ENCODE peak calls at places on chromosomes 7 and 10, in four cellular contexts. One of them, this sample, is unnamed.

GRCh38 chr10:16014469-16014868 is 154.2 kb upstream of the MINDY3 start:
- DNase-seq in neuronal stem cell: no peak
- DNase-seq in IMR-90: no peak
- DNase-seq in uterus: no peak
- DNase-seq in this sample: no peak

GRCh38 chr7:72805526-72806494 is 22.2 kb downstream of the TYW1B start:
- DNase-seq in neuronal stem cell: no peak
- DNase-seq in IMR-90: peak; percentile 82
- DNase-seq in uterus: no peak
- DNase-seq in this sample: no peak

GRCh38 chr10:132752378-132752777 is 33.6 kb downstream of the NKX6-2 start:
- DNase-seq in IMR-90: no peak
- DNase-seq in uterus: no peak
- DNase-seq in neuronal stem cell: no peak
- DNase-seq in this sample: no peak

GRCh38 chr7:101691822-101692384 is 62.8 kb upstream of the MYL10 start:
- DNase-seq in IMR-90: no peak
- DNase-seq in neuronal stem cell: peak; percentile 12
- DNase-seq in uterus: no peak
- DNase-seq in this sample: no peak

GRCh38 chr10:92290076-92290836 is 622 bp downstream of the CPEB3 start:
- DNase-seq in uterus: peak; percentile 45
- DNase-seq in neuronal stem cell: peak; percentile 36
- DNase-seq in IMR-90: peak; percentile 49
- DNase-seq in this sample: peak; percentile 67

GRCh38 chr10:25555865-25556264 is 378.2 kb upstream of the MYO3A start:
- DNase-seq in uterus: no peak
- DNase-seq in neuronal stem cell: no peak
- DNase-seq in IMR-90: no peak
- DNase-seq in this sample: no peak

GRCh38 chr10:117544729-117545140 is 2.2 kb downstream of the EMX2 start:
- DNase-seq in IMR-90: no peak
- DNase-seq in neuronal stem cell: no peak
- DNase-seq in uterus: no peak
- DNase-seq in this sample: no peak

GRCh38 chr10:132626019-132626760 is 88.6 kb downstream of the INPP5A start:
- DNase-seq in IMR-90: no peak
- DNase-seq in neuronal stem cell: no peak
- DNase-seq in uterus: peak; percentile 20
- DNase-seq in this sample: no peak

GRCh38 chr7:41760293-41760692 is 57.4 kb upstream of the INHBA start:
- DNase-seq in neuronal stem cell: no peak
- DNase-seq in uterus: no peak
- DNase-seq in IMR-90: peak; percentile 19
- DNase-seq in this sample: no peak

GRCh38 chr7:88337556-88337955 is 30.9 kb upstream of the STEAP4 start:
- DNase-seq in uterus: no peak
- DNase-seq in neuronal stem cell: no peak
- DNase-seq in IMR-90: peak; percentile 8
- DNase-seq in this sample: no peak

GRCh38 chr10:96789571-96790108 is 42.5 kb upstream of the LCOR start:
- DNase-seq in uterus: no peak
- DNase-seq in IMR-90: no peak
- DNase-seq in neuronal stem cell: peak; percentile 14
- DNase-seq in this sample: no peak
- H3K4me3 ChIP-seq in uterus: no peak overlapping the region
- H3K4me3 ChIP-seq in IMR-90: no peak overlapping the region
- H3K4me3 ChIP-seq in neuronal stem cell: no peak overlapping the region
- H3K4me3 ChIP-seq in this sample: no peak overlapping the region

GRCh38 chr10:7667262-7668141 is 736 bp upstream of the ITIH5 start:
- DNase-seq in neuronal stem cell: peak; percentile 23
- DNase-seq in uterus: peak; percentile 36
- DNase-seq in IMR-90: no peak
- DNase-seq in this sample: no peak
- H3K4me3 ChIP-seq in neuronal stem cell: no peak overlapping the region
- H3K4me3 ChIP-seq in uterus: peak overlapping the region; percentile 49
- H3K4me3 ChIP-seq in IMR-90: no peak overlapping the region
- H3K4me3 ChIP-seq in this sample: peak overlapping the region; percentile 72

GRCh38 chr10:73044378-73045285 is 52.0 kb downstream of the P4HA1 start:
- DNase-seq in uterus: no peak
- DNase-seq in neuronal stem cell: no peak
- DNase-seq in IMR-90: peak; percentile 94
- DNase-seq in this sample: no peak
- H3K4me3 ChIP-seq in uterus: no peak overlapping the region
- H3K4me3 ChIP-seq in neuronal stem cell: no peak overlapping the region
- H3K4me3 ChIP-seq in IMR-90: no peak overlapping the region
- H3K4me3 ChIP-seq in this sample: no peak overlapping the region

GRCh38 chr10:35462491-35462934 is 126.2 kb downstream of the CCNY start:
- DNase-seq in uterus: no peak
- DNase-seq in neuronal stem cell: peak; percentile 38
- DNase-seq in IMR-90: no peak
- DNase-seq in this sample: no peak
- H3K4me3 ChIP-seq in uterus: no peak overlapping the region
- H3K4me3 ChIP-seq in neuronal stem cell: no peak overlapping the region
- H3K4me3 ChIP-seq in IMR-90: no peak overlapping the region
- H3K4me3 ChIP-seq in this sample: no peak overlapping the region

GRCh38 chr10:28993056-28993455 is 295.8 kb upstream of the LYZL1 start:
- DNase-seq in neuronal stem cell: no peak
- DNase-seq in IMR-90: no peak
- DNase-seq in uterus: no peak
- DNase-seq in this sample: no peak

GRCh38 chr10:28995497-28995896 is 293.4 kb upstream of the LYZL1 start:
- DNase-seq in neuronal stem cell: no peak
- DNase-seq in IMR-90: no peak
- DNase-seq in uterus: no peak
- DNase-seq in this sample: no peak

GRCh38 chr10:28996947-28997551 is 291.8 kb upstream of the LYZL1 start:
- DNase-seq in uterus: no peak
- DNase-seq in IMR-90: peak; percentile 36
- DNase-seq in neuronal stem cell: no peak
- DNase-seq in this sample: no peak

GRCh38 chr10:28997736-28998135 is 291.1 kb upstream of the LYZL1 start:
- DNase-seq in neuronal stem cell: no peak
- DNase-seq in uterus: no peak
- DNase-seq in IMR-90: peak; percentile 16
- DNase-seq in this sample: no peak

DNA sequence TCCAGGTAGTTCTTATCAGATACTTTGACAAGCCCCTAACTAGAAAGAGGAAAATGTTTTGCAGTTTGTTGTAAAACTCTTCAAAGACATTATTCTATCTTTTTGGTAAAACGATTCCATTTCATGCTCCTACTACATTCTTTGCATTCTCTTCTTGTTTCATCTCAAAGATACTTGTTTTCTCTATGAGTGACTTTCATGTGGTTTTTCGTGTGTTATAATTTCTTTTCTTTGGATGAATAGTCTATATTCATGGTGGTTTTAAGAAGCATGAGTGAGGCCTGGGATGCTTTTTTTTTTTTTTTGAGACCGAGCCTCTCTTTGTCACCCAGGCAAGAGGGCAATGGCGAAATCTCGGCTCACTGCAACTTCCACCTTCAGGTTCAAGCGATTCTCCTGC is 292.5 kb upstream of the LYZL1 start:
- DNase-seq in IMR-90: no peak
- DNase-seq in uterus: no peak
- DNase-seq in neuronal stem cell: no peak
- DNase-seq in this sample: no peak
- H3K4me3 ChIP-seq in IMR-90: no peak overlapping the region
- H3K4me3 ChIP-seq in uterus: no peak overlapping the region
- H3K4me3 ChIP-seq in neuronal stem cell: no peak overlapping the region
- H3K4me3 ChIP-seq in this sample: no peak overlapping the region

GRCh38 chr7:100373261-100373831 is at the start of gene PILRA:
- DNase-seq in IMR-90: no peak
- DNase-seq in neuronal stem cell: no peak
- DNase-seq in uterus: no peak
- DNase-seq in this sample: no peak
- H3K4me3 ChIP-seq in IMR-90: no peak within 1 kb of the TSS
- H3K4me3 ChIP-seq in neuronal stem cell: no peak within 1 kb of the TSS
- H3K4me3 ChIP-seq in uterus: no peak within 1 kb of the TSS
- H3K4me3 ChIP-seq in this sample: peak within 1 kb of the TSS; percentile 31

GRCh38 chr10:99983280-99983988 is 26.3 kb downstream of the DNMBP start:
- DNase-seq in uterus: peak; percentile 63
- DNase-seq in IMR-90: peak; percentile 79
- DNase-seq in neuronal stem cell: no peak
- DNase-seq in this sample: peak; percentile 47
- H3K4me3 ChIP-seq in uterus: peak overlapping the region; percentile 4
- H3K4me3 ChIP-seq in IMR-90: peak overlapping the region; percentile 6
- H3K4me3 ChIP-seq in neuronal stem cell: no peak overlapping the region
- H3K4me3 ChIP-seq in this sample: no peak overlapping the region

GRCh38 chr7:157399086-157399687 is 62.4 kb downstream of the DNAJB6 start:
- DNase-seq in neuronal stem cell: no peak
- DNase-seq in uterus: no peak
- DNase-seq in IMR-90: no peak
- DNase-seq in this sample: no peak

GRCh38 chr7:157401567-157402387 is 65.0 kb downstream of the DNAJB6 start:
- DNase-seq in IMR-90: no peak
- DNase-seq in uterus: no peak
- DNase-seq in neuronal stem cell: no peak
- DNase-seq in this sample: no peak

GRCh38 chr7:157402388-157402703 is 65.5 kb downstream of the DNAJB6 start:
- DNase-seq in IMR-90: no peak
- DNase-seq in neuronal stem cell: no peak
- DNase-seq in uterus: no peak
- DNase-seq in this sample: no peak

GRCh38 chr7:157397751-157398691 is 61.2 kb downstream of the DNAJB6 start:
- DNase-seq in IMR-90: peak; percentile 81
- DNase-seq in neuronal stem cell: peak; percentile 27
- DNase-seq in uterus: peak; percentile 69
- DNase-seq in this sample: peak; percentile 72

DNA sequence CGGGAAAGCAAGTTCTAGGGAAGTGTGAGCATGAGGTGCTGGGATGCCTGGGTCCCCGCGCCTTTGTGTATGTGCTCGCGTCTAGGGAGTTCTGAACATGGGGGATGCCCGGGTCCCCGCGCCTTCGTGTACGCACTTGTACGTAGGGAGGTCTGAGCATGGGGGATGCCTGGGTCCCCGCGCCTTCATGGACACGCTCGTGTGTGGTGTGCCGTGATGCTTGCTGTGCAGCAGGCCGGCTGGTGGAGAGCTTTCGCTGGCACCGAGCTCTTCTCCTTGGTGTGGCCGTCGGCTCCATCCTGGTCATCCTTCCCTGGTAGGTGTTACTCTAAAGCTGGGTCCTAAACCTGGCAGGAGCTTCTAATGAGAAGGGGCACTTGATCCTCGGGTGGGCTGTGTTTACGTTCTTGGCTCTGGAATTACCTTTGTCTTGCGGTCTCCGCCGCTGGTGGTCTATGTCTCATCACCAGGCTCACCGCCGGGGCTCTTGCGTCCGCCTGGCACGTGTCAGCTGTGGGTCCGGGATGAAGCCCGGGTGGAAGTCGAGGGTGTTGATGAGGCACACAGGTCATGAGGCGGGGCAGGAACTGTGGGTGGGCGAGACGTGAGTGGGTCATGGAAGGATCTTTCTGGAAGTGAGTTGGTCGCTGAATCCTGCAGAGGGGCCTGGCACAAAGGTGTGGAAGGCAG is 63.5 kb downstream of the DNAJB6 start:
- DNase-seq in neuronal stem cell: no peak
- DNase-seq in IMR-90: no peak
- DNase-seq in uterus: no peak
- DNase-seq in this sample: peak; percentile 62
- H3K4me3 ChIP-seq in neuronal stem cell: no peak overlapping the region
- H3K4me3 ChIP-seq in IMR-90: no peak overlapping the region
- H3K4me3 ChIP-seq in uterus: no peak overlapping the region
- H3K4me3 ChIP-seq in this sample: no peak overlapping the region

GRCh38 chr10:11208243-11208642 is 190.6 kb downstream of the CELF2 start:
- DNase-seq in neuronal stem cell: no peak
- DNase-seq in uterus: no peak
- DNase-seq in IMR-90: no peak
- DNase-seq in this sample: no peak
- H3K4me3 ChIP-seq in neuronal stem cell: no peak overlapping the region
- H3K4me3 ChIP-seq in uterus: no peak overlapping the region
- H3K4me3 ChIP-seq in IMR-90: no peak overlapping the region
- H3K4me3 ChIP-seq in this sample: no peak overlapping the region

GRCh38 chr7:100490483-100491191 is 6.9 kb downstream of the NYAP1 start:
- DNase-seq in uterus: no peak
- DNase-seq in IMR-90: no peak
- DNase-seq in neuronal stem cell: no peak
- DNase-seq in this sample: no peak

GRCh38 chr7:100496509-100496908 is 12.8 kb downstream of the NYAP1 start:
- DNase-seq in neuronal stem cell: no peak
- DNase-seq in uterus: no peak
- DNase-seq in IMR-90: no peak
- DNase-seq in this sample: no peak

GRCh38 chr7:100491192-100491578 is 7.5 kb downstream of the NYAP1 start:
- DNase-seq in neuronal stem cell: no peak
- DNase-seq in IMR-90: no peak
- DNase-seq in uterus: no peak
- DNase-seq in this sample: no peak

GRCh38 chr7:100492738-100493475 is 9.2 kb downstream of the NYAP1 start:
- DNase-seq in uterus: no peak
- DNase-seq in neuronal stem cell: no peak
- DNase-seq in IMR-90: no peak
- DNase-seq in this sample: no peak

GRCh38 chr7:100493476-100494264 is 9.9 kb downstream of the NYAP1 start:
- DNase-seq in uterus: no peak
- DNase-seq in IMR-90: no peak
- DNase-seq in neuronal stem cell: no peak
- DNase-seq in this sample: no peak
- H3K4me3 ChIP-seq in uterus: peak overlapping the region; percentile 13
- H3K4me3 ChIP-seq in IMR-90: no peak overlapping the region
- H3K4me3 ChIP-seq in neuronal stem cell: no peak overlapping the region
- H3K4me3 ChIP-seq in this sample: peak overlapping the region; percentile 28